ENCODE peak calls at places on chromosomes 4 and X, in ten cellular contexts. A is HEK293T; Y is naive thymus-derived CD8-positive, alpha-beta T cell; L is neural crest cell; E is NB4; U is NCI-H1105; Z is activated CD4-positive, alpha-beta T cell treated with anti-CD3 and anti-CD28 coated beads, Interleukin-2, amount 50 U/mL, for 48 hours; D is dermis microvascular lymphatic vessel endothelial cell; M is anterior cingulate cortex; O is LHCN-M2. C is an unnamed sample.

GRCh38 chrX:148192547-148192946 is 211.4 kb downstream of the FMR1NB start:
- DNase-seq in A (no peak), Y (no peak), L (no peak), E (no peak), U (no peak), Z (no peak), D (no peak), M (no peak), O (no peak), C (no peak)

GRCh38 chrX:43000121-43000520 is 222.2 kb upstream of the PPP1R2C start:
- DNase-seq in A (no peak), Y (no peak), L (no peak), E (no peak), U (no peak), Z (no peak), D (no peak), M (no peak), O (no peak), C (no peak)

GRCh38 chr4:92304073-92304472 is 307 bp downstream of the GRID2 start:
- DNase-seq in A (peak; percentile 11), Y (no peak), L (no peak), E (no peak), U (no peak), Z (no peak), D (no peak), M (peak; percentile 50), O (no peak), C (no peak)

GRCh38 chr4:88033309-88033708 is 25.9 kb downstream of the PKD2 start:
- DNase-seq in A (peak; percentile 62), Y (peak; percentile 28), L (peak; percentile 35), E (peak; percentile 65), U (peak; percentile 23), Z (no peak), D (peak; percentile 51), M (no peak), O (peak; percentile 66), C (no peak)

GRCh38 chr4:7648813-7649395 is 214.2 kb upstream of the PSAPL1 start:
- DNase-seq in A (no peak), Y (no peak), L (no peak), E (no peak), U (no peak), Z (no peak), D (no peak), M (no peak), O (no peak), C (no peak)

GRCh38 chr4:153432971-153433752 is 33.0 kb upstream of the TMEM131L start:
- DNase-seq in A (peak; percentile 59), Y (peak; percentile 40), L (no peak), E (peak; percentile 86), U (peak; percentile 1), Z (peak; percentile 68), D (peak; percentile 54), M (no peak), O (peak; percentile 79), C (no peak)

GRCh38 chr4:42397635-42398447 is 553 bp downstream of the SHISA3 start:
- DNase-seq in A (peak; percentile 49), Y (no peak), L (peak; percentile 19), E (peak; percentile 29), U (no peak), Z (peak; percentile 19), D (no peak), M (no peak), O (no peak), C (no peak)

GRCh38 chr4:130266814-130267213 is 1170.9 kb downstream of the C4orf33 start:
- DNase-seq in A (no peak), Y (no peak), L (no peak), E (no peak), U (no peak), Z (no peak), D (no peak), M (no peak), O (no peak), C (no peak)

GRCh38 chrX:133294126-133294525 is 76.0 kb upstream of the TFDP3 start:
- DNase-seq in A (no peak), Y (no peak), L (no peak), E (no peak), U (no peak), Z (no peak), D (no peak), M (no peak), O (no peak), C (no peak)

GRCh38 chr4:164438321-164438720 is 315.6 kb upstream of the SMIM31 start:
- DNase-seq in A (no peak), Y (no peak), L (no peak), E (no peak), U (no peak), Z (no peak), D (no peak), M (no peak), O (peak; percentile 82), C (no peak)

GRCh38 chrX:19377799-19378198 is 34.1 kb downstream of the PDHA1 start:
- DNase-seq in A (no peak), Y (no peak), L (no peak), E (no peak), U (no peak), Z (no peak), D (no peak), M (no peak), O (no peak), C (no peak)

GRCh38 chr4:5708171-5708828 is at the start of gene EVC2:
- DNase-seq in A (no peak), Y (no peak), L (peak; percentile 51), E (no peak), U (no peak), Z (peak; percentile 21), D (peak; percentile 15), M (peak; percentile 3), O (peak; percentile 59), C (peak; percentile 86)

GRCh38 chr4:54498661-54499111 is 159.1 kb upstream of the KIT start:
- DNase-seq in A (no peak), Y (no peak), L (no peak), E (peak; percentile 2), U (no peak), Z (no peak), D (no peak), M (no peak), O (peak; percentile 93), C (no peak)

C was measured in ascending aorta.